ENCODE peak calls at places on chromosomes 11 and 22, in five cellular contexts. Z is erythroblast, R is stomach, S is suprapubic skin, H is H54. U is an unnamed sample.

GRCh38 chr11:9461760-9462134 is 935 bp downstream of the ZNF143 start:
- DNase-seq in Z (peak), R (no peak), S (no peak), H (no peak), U (no peak)

GRCh38 chr22:41479671-41480396 is 10.9 kb downstream of the ACO2 start:
- DNase-seq in Z (no peak), R (no peak), S (no peak), H (peak), U (no peak)

GRCh38 chr11:26297179-26297970 is 34.6 kb upstream of the ANO3 start:
- DNase-seq in Z (peak), R (no peak), S (no peak), H (no peak), U (no peak)

GRCh38 chr11:130510407-130511006 is 62.1 kb downstream of the ADAMTS15 start:
- DNase-seq in Z (no peak), R (peak), S (no peak), H (no peak), U (no peak)

GRCh38 chr11:133403900-133404299 is 128.4 kb downstream of the OPCML start:
- DNase-seq in Z (peak), R (no peak), S (no peak), H (no peak), U (no peak)

GRCh38 chr11:5994791-5995190 is 8.0 kb upstream of the OR52L1 start:
- DNase-seq in Z (no peak), R (no peak), S (no peak), H (no peak), U (no peak)

GRCh38 chr11:113796663-113797259 is 17.2 kb downstream of the CLDN25 start:
- DNase-seq in Z (peak), R (peak), S (no peak), H (peak), U (no peak)

GRCh38 chr11:450809-451451 is 851 bp downstream of the PTDSS2 start:
- DNase-seq in Z (peak), R (peak), S (peak), H (peak), U (peak)

GRCh38 chr22:31818481-31819392 is 64.9 kb downstream of the DEPDC5 start:
- DNase-seq in Z (peak), R (no peak), S (no peak), H (no peak), U (no peak)

GRCh38 chr11:2166091-2166851 is 5.3 kb upstream of the INS start:
- DNase-seq in Z (peak), R (peak), S (no peak), H (no peak), U (peak)

GRCh38 chr11:73001615-73002014 is 140.5 kb downstream of the FCHSD2 start:
- DNase-seq in Z (no peak), R (no peak), S (no peak), H (no peak), U (no peak)

GRCh38 chr11:34758262-34758661 is 137.4 kb downstream of the EHF start:
- DNase-seq in Z (no peak), R (no peak), S (no peak), H (no peak), U (no peak)

GRCh38 chr11:117941163-117941707 is 12.0 kb upstream of the TMPRSS13 start:
- DNase-seq in Z (no peak), R (peak), S (no peak), H (no peak), U (no peak)

GRCh38 chr11:102592634-102593581 is 32.2 kb downstream of the MMP20 start:
- DNase-seq in Z (peak), R (no peak), S (no peak), H (no peak), U (no peak)

GRCh38 chr11:110347660-110348059 is 51.2 kb upstream of the RDX start:
- DNase-seq in Z (no peak), R (no peak), S (no peak), H (no peak), U (no peak)

GRCh38 chr11:24386551-24387404 is 110.1 kb upstream of the LUZP2 start:
- DNase-seq in Z (peak), R (no peak), S (no peak), H (no peak), U (no peak)

GRCh38 chr11:102456381-102456780 is 3.8 kb upstream of the TMEM123 start:
- DNase-seq in Z (no peak), R (no peak), S (no peak), H (no peak), U (no peak)

GRCh38 chr11:17473071-17473744 is 3.4 kb downstream of the ABCC8 start:
- DNase-seq in Z (no peak), R (no peak), S (no peak), H (peak), U (no peak)

GRCh38 chr22:17749605-17750395 is 24.5 kb downstream of the BID start:
- DNase-seq in Z (no peak), R (no peak), S (no peak), H (no peak), U (no peak)

GRCh38 chr22:44587911-44588310 is 89.9 kb upstream of the RTL6 start:
- DNase-seq in Z (no peak), R (no peak), S (no peak), H (no peak), U (no peak)

GRCh38 chr22:21960200-21961126 is 7.8 kb upstream of the PPM1F start:
- DNase-seq in Z (no peak), R (no peak), S (no peak), H (no peak), U (no peak)

GRCh38 chr11:111707039-111707690 is 59.0 kb downstream of the PPP2R1B start:
- DNase-seq in Z (no peak), R (peak), S (peak), H (no peak), U (peak)

GRCh38 chr11:82718841-82719240 is 14.8 kb downstream of the FAM181B start:
- DNase-seq in Z (no peak), R (no peak), S (no peak), H (no peak), U (no peak)

GRCh38 chr22:39997939-39998726 is 3.4 kb downstream of the FAM83F start:
- DNase-seq in Z (no peak), R (peak), S (no peak), H (peak), U (peak)

GRCh38 chr11:72409458-72409857 is 24.9 kb downstream of the CLPB start:
- DNase-seq in Z (no peak), R (no peak), S (no peak), H (no peak), U (no peak)

GRCh38 chr22:19974233-19974861 is 32.7 kb upstream of the TXNRD2 start:
- DNase-seq in Z (peak), R (peak), S (no peak), H (peak), U (peak)

GRCh38 chr22:41589260-41589600 is 410 bp downstream of the PMM1 start:
- DNase-seq in Z (peak), R (peak), S (no peak), H (no peak), U (no peak)

GRCh38 chr22:17648564-17648963 is 10.0 kb downstream of the BCL2L13 start:
- DNase-seq in Z (no peak), R (no peak), S (no peak), H (no peak), U (no peak)

GRCh38 chr11:122850076-122850631 is 11.9 kb downstream of the CRTAM start:
- DNase-seq in Z (no peak), R (no peak), S (no peak), H (no peak), U (no peak)

GRCh38 chr11:79052539-79052938 is 388.3 kb downstream of the TENM4 start:
- DNase-seq in Z (peak), R (no peak), S (no peak), H (no peak), U (no peak)

GRCh38 chr11:124080319-124081001 is 34.8 kb upstream of the VWA5A start:
- DNase-seq in Z (peak), R (no peak), S (no peak), H (no peak), U (no peak)

GRCh38 chr22:36298601-36299000 is 45.7 kb downstream of the APOL1 start:
- DNase-seq in Z (no peak), R (no peak), S (no peak), H (no peak), U (no peak)

GRCh38 chr11:57481915-57482781 is 21.8 kb downstream of the RTN4RL2 start:
- DNase-seq in Z (no peak), R (no peak), S (no peak), H (no peak), U (no peak)

GRCh38 chr22:20885557-20886323 is 26.9 kb downstream of the SNAP29 start:
- DNase-seq in Z (peak), R (peak), S (peak), H (peak), U (peak)

GRCh38 chr22:23825246-23825905 is 13.4 kb downstream of the DERL3 start:
- DNase-seq in Z (no peak), R (no peak), S (no peak), H (no peak), U (no peak)

GRCh38 chr11:16572946-16573345 is 165.5 kb upstream of the C11orf58 start:
- DNase-seq in Z (no peak), R (no peak), S (no peak), H (no peak), U (no peak)

DNA sequence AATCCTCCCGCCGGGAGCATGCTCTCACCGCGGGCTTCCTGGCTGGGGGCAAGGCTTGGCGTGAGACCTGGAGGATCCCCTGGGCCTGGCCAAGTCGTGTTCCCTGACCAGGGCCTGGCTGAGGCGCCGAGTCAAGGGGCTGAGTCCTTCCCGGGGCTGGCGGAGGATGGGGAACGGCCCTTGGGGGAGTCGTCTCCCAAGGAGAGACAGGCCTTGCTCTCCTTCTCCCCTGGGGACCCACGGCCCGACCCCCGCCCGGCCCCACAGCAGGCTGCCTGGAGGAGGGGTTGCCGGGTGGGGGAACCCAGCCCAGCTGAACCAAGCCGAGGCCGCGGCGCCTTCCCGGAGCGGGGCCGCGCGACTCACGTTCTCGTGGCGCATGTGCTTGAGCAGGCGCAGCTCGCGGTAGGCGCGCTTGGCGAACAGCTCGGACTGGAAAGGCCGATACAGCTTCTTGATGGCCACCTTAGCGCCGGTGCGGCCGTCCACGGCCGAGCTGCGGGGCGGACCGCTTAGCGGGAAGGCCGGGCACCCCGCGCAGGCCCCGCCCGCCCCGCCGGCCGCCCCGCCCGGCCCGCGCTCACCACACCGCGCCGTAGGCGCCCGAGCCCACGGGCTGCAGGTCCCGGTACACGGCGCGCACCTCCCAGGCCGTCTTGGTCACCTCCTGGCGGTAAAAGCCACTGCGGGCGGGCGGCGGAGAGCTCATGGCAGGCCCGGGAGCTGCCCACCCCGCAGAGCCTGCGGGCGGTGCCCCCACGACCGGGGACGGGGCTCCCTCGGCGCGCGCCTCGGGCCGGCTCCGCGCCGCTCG is 475 bp downstream of the MAPK12 start:
- DNase-seq in Z (peak), R (peak), S (no peak), H (no peak), U (no peak)
- TF ChIP-seq POLR2A in Z (no peak), R (no peak), S (no peak), H (no peak), U (no peak)

DNA sequence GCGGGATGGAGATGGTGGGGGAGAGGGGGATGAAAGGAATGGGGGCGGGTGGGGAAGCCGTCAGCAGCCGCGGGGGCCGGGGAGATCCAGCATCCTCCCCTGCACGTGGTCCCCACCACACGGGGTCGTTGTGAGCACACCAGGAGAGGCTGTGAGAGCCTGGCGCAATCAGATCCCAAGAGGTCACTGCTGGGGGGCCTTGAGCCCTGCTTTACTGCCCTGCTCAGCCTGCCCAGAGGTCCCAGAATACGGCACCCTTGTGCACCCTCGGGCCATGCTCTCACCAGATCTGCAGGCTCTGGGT is 7.4 kb downstream of the CABP7 start:
- DNase-seq in Z (peak), R (peak), S (no peak), H (no peak), U (peak)
- TF ChIP-seq POLR2A in Z (no peak), R (no peak), S (no peak), H (no peak), U (no peak)

GRCh38 chr22:50192825-50193204 is 7.1 kb downstream of the TRABD start:
- DNase-seq in Z (no peak), R (peak), S (no peak), H (no peak), U (peak)
- TF ChIP-seq POLR2A in Z (no peak), R (no peak), S (no peak), H (no peak), U (no peak)

DNA sequence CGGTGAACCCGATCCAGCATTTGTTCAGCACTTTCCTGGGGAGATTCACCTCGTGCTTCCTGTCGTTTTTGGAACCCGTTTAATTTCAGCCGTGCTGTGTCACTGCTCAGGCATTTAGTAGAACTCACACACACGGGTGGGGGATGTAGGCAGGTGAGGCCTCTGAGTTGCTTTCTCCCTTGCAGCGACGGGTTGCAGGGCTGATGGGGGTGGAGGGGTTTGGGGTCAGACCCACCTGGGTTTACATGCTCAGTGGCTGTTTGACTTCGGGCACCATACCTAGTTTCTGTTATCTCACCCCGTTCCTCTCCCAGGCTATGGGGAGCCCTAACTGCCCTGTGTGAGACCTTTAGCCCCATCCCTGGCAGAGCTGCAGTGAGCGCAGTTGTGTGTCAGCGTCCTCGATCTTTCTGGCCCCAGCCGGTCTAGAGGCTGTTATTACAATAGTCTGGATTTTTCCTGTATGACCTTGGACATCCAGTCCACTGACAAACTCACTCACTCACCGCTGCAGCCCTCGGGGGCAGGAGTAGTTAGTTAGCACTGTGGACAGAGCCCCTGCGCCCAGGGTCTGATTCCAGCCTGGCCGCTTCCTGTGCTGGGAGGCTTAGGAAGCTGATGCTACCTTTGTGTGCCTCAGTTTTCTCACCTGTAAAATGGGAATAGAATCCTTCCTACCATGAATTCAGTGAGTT is 2.6 kb downstream of the LRP5 start:
- DNase-seq in Z (peak), R (no peak), S (no peak), H (peak), U (peak)
- TF ChIP-seq POLR2A in Z (no peak), R (no peak), S (no peak), H (no peak), U (no peak)

GRCh38 chr22:29163808-29164207 is 41.9 kb upstream of the EMID1 start:
- DNase-seq in Z (no peak), R (no peak), S (peak), H (no peak), U (no peak)
- TF ChIP-seq POLR2A in Z (no peak), R (no peak), S (no peak), H (no peak), U (no peak)

DNA sequence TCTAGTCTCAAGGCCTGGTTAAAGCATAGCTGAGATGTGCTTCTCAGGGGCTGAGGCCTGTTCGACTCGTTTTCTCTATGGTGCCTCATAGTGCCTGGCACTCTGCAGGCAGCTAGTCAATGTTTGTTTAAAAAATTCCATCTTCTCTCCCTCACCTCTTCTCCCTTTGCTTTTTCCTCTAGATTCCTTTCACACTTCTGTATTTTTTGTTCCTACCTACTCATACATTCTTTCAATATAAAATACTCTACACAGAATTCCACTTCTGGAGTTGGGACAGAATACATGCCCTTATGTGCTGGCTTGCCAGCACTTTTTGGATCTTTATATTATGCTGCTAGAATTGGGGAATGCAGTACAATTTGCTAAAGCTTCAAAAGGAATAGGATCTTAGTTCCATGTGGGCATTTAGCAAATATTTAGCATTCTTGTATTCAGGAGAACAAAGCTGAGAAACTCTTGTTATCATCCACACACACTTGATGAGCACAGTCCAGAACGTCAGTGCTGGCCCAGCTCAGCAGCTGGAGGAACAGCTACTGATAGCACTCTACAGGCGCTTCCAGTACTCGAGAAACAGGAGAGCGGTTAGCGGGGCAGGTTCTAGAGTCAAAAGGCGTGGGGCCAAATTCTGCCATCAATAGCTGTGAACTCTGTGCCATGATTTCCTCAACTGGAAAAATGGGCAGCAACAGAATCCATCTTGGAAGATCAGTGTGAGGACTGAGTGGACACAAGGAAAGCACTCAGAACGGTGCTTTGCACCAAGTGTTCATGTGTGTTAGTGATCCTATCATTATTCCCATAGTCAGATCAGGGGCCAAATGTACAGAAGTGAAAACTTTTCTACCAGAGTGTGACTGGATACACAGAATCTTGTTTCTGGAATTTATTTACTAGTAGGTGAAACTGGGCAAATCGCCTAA is 3.4 kb downstream of the JOSD1 start:
- DNase-seq in Z (peak), R (peak), S (no peak), H (no peak), U (no peak)
- TF ChIP-seq POLR2A in Z (peak), R (no peak), S (no peak), H (no peak), U (no peak)

GRCh38 chr11:46120361-46120710 is 918 bp downstream of the PHF21A start:
- DNase-seq in Z (peak), R (no peak), S (peak), H (no peak), U (peak)

GRCh38 chr11:46122955-46123354 is 1.7 kb upstream of the PHF21A start:
- DNase-seq in Z (peak), R (no peak), S (no peak), H (no peak), U (no peak)

GRCh38 chr11:46120711-46121327 is 435 bp downstream of the PHF21A start:
- DNase-seq in Z (no peak), R (peak), S (no peak), H (peak), U (peak)

GRCh38 chr11:46121724-46122477 is 647 bp upstream of the PHF21A start:
- DNase-seq in Z (peak), R (peak), S (peak), H (peak), U (peak)

GRCh38 chr11:46121328-46121723 is at the start of gene PHF21A:
- DNase-seq in Z (peak), R (peak), S (peak), H (peak), U (peak)
- TF ChIP-seq POLR2A in Z (peak), R (no peak), S (no peak), H (peak), U (peak)

DNA sequence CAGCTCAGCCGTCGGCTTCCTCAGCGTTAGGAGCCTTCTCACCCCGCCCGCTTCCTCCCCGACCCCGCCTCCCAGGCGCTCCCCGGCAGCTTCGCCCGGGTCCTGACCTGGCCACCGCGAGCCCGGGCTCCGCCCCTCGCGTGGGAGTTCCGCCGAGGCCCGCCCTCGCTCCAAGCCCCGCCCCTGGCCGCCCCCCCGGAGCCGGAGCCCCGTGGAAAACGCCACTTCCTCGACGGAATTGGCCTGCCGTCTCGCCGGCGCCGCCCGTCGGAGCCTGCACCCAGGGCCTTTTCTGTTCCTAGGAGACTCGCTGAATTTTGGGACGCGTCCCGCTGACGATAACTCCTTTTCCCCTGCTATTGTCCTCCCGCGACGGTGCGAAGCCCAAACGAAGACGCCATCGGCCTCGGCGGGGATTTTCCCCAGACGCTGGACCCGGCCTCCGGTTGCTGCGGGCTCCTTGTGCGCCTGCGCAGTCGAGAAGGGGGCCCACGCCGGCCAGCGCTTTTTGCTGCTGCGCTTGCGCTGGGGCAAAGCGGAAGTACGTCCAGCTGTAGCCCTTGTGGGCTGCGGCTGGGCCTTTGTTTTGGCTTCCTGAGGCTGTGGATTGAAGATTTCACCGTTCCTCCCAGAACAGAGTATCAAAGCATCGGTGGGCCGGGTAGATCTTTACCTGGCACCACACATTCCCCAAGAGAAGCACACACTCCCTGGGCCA is 10.0 kb downstream of the RELA start:
- DNase-seq in Z (peak), R (peak), S (peak), H (peak), U (peak)
- TF ChIP-seq POLR2A in Z (peak), R (no peak), S (no peak), H (peak), U (peak)